ENCODE peak calls at places on chromosomes 2 and 18, in six cellular contexts. Z is foreskin fibroblast, H is tibial artery, P is GM23338, M is left lung, O is keratinocyte. G is an unnamed sample.

GRCh38 chr18:57062841-57063240 is 84.0 kb upstream of the BOD1L2 start:
- DNase-seq in Z (no peak), H (no peak), P (no peak), M (peak), O (no peak), G (no peak)

GRCh38 chr2:151560289-151560688 is 150.6 kb downstream of the RIF1 start:
- DNase-seq in Z (peak), H (no peak), P (no peak), M (no peak), O (no peak), G (no peak)

GRCh38 chr2:85887566-85888019 is 1.2 kb downstream of the ST3GAL5 start:
- DNase-seq in Z (peak), H (peak), P (no peak), M (peak), O (no peak), G (no peak)

GRCh38 chr18:59293317-59293716 is 20.1 kb upstream of the RAX start:
- DNase-seq in Z (no peak), H (no peak), P (no peak), M (no peak), O (no peak), G (no peak)

GRCh38 chr2:30359644-30360167 is 87.3 kb upstream of the LCLAT1 start:
- DNase-seq in Z (peak), H (peak), P (no peak), M (no peak), O (no peak), G (no peak)

GRCh38 chr2:47002480-47003381 is 87.1 kb upstream of the MCFD2 start:
- DNase-seq in Z (no peak), H (peak), P (peak), M (peak), O (no peak), G (no peak)

GRCh38 chr2:101688266-101688665 is 9.2 kb upstream of the MAP4K4 start:
- DNase-seq in Z (no peak), H (no peak), P (no peak), M (no peak), O (no peak), G (no peak)

GRCh38 chr2:69827796-69828540 is 1.5 kb upstream of the GMCL1 start:
- DNase-seq in Z (no peak), H (peak), P (no peak), M (no peak), O (no peak), G (no peak)

GRCh38 chr18:52499646-52500045 is 159.6 kb downstream of the DCC start:
- DNase-seq in Z (peak), H (no peak), P (no peak), M (no peak), O (no peak), G (no peak)

GRCh38 chr2:84152471-84152870 is 306.6 kb downstream of the SUCLG1 start:
- DNase-seq in Z (no peak), H (no peak), P (no peak), M (no peak), O (peak), G (no peak)

GRCh38 chr2:217370391-217370790 is 510.5 kb upstream of the TNP1 start:
- DNase-seq in Z (peak), H (no peak), P (no peak), M (no peak), O (peak), G (no peak)

GRCh38 chr18:21914739-21915319 is 174.2 kb downstream of the MIB1 start:
- DNase-seq in Z (peak), H (no peak), P (peak), M (no peak), O (no peak), G (no peak)

GRCh38 chr2:138503652-138504051 is 2.1 kb downstream of the SPOPL start:
- DNase-seq in Z (no peak), H (no peak), P (no peak), M (no peak), O (no peak), G (no peak)

GRCh38 chr2:138906549-138906948 is 126.4 kb upstream of the NXPH2 start:
- DNase-seq in Z (no peak), H (no peak), P (no peak), M (no peak), O (no peak), G (no peak)

GRCh38 chr18:63339920-63340484 is 20.4 kb upstream of the BCL2 start:
- DNase-seq in Z (no peak), H (no peak), P (peak), M (no peak), O (no peak), G (no peak)

GRCh38 chr2:97868986-97869721 is 126.6 kb downstream of the TMEM131 start:
- DNase-seq in Z (peak), H (no peak), P (peak), M (no peak), O (peak), G (no peak)

GRCh38 chr2:73272270-73272669 is 12.0 kb downstream of the FBXO41 start:
- DNase-seq in Z (no peak), H (no peak), P (no peak), M (no peak), O (no peak), G (no peak)

GRCh38 chr2:7692657-7693161 is 775.5 kb downstream of the RNF144A start:
- DNase-seq in Z (peak), H (peak), P (no peak), M (no peak), O (peak), G (no peak)

GRCh38 chr2:187054501-187055319 is 205.7 kb upstream of the ZSWIM2 start:
- DNase-seq in Z (no peak), H (no peak), P (peak), M (no peak), O (no peak), G (no peak)
- TF ChIP-seq CTCF in Z (no peak), H (no peak), P (peak), M (no peak), O (peak), G (no peak)

GRCh38 chr2:161557538-161557937 is 66.7 kb upstream of the SLC4A10 start:
- DNase-seq in Z (no peak), H (no peak), P (no peak), M (no peak), O (no peak), G (no peak)
- TF ChIP-seq CTCF in Z (no peak), H (no peak), P (no peak), M (no peak), O (no peak), G (no peak)

DNA sequence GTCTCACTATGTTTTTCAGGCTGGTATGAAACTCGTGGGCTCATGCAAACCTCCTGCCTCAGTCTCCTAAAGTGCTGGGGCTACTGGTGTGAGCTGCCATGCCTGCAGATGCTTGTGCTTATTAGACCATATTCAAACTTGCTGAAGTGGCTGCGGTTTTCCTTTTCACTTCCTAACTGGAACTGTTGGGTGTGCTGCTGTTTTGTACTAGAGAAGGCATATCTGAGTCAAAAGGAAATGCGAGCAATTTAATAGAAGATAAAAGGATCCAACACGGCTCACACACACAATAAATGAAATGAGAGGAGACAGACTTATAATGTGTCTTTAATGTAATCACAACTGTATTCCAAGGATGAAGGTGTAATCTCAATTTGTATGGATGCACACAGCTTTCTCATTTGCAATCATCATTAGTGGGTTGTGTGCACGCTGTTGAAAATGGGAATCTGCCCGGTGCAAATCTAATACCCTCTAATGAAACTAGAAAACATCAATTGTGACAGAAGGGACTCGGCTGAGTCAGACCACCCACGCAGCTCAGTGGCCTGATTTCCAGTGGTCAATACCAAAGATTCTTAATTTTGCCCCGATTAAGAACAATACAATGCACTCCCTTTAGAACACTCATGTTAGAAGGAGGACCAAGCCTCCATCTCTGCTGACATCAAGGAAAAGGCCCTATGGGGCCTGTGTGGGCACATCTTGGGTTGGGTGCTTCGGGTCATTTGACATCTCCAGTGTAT is 532.7 kb downstream of the TDRD15 start:
- DNase-seq in Z (no peak), H (no peak), P (no peak), M (no peak), O (no peak), G (no peak)
- TF ChIP-seq CTCF in Z (no peak), H (no peak), P (no peak), M (no peak), O (no peak), G (no peak)

DNA sequence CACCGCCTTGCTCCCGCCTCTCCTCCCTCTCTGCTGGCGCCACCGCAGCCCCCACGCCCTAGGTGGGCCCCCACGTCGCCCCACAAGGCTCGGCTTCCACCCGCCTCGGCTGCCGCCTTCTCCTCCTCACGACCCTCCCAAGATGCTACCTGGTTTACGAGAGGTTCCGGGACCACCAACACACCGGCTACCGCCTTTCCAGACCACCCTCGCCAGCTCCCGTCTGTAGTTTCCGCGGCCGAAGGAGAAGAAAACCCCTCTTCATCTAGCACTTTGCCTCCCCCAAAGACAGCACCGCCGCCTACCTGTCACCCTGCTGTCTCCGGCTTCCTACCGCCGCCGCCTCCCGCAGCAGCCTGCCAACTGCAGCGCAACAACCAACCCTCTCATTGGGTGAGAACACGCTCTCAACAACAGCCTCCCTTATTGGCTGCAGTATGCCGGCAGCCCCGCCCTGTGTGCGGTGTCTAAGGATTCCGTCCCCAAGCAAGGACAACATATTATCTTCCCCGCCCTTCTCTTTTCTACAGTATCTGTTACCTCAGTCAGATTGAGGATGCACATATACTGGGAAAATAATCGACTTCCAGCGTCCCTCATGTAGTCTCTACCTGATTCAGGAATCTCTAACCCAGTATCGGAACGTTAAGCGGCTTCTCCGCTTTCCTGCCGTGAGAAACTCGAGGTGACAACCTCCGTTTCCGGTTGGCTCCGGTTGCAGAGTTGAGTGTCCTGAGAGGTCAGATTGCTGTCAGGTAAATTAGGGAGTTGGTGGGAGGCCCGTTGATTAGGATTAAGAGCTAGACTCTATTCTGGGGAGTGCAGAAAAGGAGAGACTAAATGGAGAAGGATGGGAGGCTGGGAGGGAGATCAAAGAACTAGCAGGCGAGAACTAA is at the start of the genes HYCC2 and NDUFB3:
- DNase-seq in Z (peak), H (peak), P (peak), M (peak), O (peak), G (peak)
- TF ChIP-seq CTCF in Z (no peak), H (peak), P (no peak), M (peak), O (peak), G (peak)

DNA sequence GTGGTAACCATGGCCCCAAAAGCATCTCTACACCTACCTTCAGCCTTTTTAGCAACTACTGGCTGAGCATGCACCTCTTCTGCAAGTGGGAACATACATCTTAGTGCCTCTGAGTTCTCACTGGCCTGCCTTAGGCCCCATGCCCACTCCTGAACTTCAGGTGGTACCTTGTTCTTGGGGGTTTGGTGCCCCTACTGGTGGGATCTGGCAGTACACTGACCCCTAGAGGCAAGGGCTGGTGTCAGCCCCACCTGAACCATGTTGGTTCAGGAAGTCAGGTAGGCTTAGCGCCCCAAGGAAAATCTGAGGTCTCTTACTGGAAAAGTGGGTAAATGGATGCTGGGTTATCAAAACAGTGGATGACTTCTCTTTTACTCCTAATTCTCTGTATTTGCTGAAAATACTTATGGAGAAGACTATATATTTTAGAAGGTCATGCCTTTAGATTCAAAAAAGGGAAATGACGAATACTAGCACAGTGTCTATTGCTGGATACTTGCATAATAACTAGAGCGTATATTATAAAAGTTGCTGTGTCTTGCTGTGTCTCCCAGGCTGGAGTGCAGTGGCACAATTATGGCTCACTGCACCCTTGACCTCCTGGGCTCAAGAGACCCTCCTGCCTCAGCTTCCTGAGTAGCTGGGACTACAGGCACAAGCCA is 84.6 kb downstream of the RAB31 start:
- DNase-seq in Z (no peak), H (no peak), P (peak), M (no peak), O (no peak), G (no peak)
- TF ChIP-seq CTCF in Z (no peak), H (no peak), P (peak), M (peak), O (peak), G (peak)

GRCh38 chr2:12173271-12173942 is 427.0 kb downstream of the LPIN1 start:
- DNase-seq in Z (no peak), H (no peak), P (no peak), M (no peak), O (no peak), G (no peak)
- TF ChIP-seq CTCF in Z (peak), H (no peak), P (peak), M (no peak), O (peak), G (no peak)

DNA sequence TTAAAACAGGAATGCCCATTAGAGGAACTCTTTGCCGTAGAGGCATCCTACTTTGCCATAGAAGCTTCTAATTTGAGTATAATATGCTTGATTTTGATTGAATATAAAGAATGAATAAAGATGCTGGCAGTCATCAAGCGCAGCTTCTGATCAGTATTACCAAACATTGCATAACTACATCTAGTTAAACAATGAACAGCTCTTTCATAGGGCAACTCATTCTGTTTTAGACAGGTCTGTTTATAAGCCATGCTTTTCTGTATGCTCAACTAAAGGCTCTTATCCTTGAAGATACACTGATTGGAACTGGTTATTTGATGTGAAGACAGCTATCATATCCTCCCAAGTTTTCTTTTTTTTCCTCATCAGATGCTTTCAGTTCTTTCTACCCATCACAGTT is 122.6 kb upstream of the FAM117B start:
- DNase-seq in Z (no peak), H (no peak), P (no peak), M (no peak), O (no peak), G (no peak)
- TF ChIP-seq CTCF in Z (no peak), H (no peak), P (no peak), M (no peak), O (no peak), G (no peak)

GRCh38 chr2:121043827-121044222 is 241.2 kb downstream of the TFCP2L1 start:
- DNase-seq in Z (no peak), H (no peak), P (no peak), M (no peak), O (no peak), G (no peak)

GRCh38 chr2:121045245-121045644 is 239.8 kb downstream of the TFCP2L1 start:
- DNase-seq in Z (no peak), H (no peak), P (no peak), M (no peak), O (no peak), G (no peak)

GRCh38 chr2:121043061-121043826 is 241.8 kb downstream of the TFCP2L1 start:
- DNase-seq in Z (no peak), H (no peak), P (no peak), M (no peak), O (no peak), G (no peak)

GRCh38 chr2:121046335-121046734 is 238.7 kb downstream of the TFCP2L1 start:
- DNase-seq in Z (peak), H (no peak), P (no peak), M (no peak), O (no peak), G (no peak)

DNA sequence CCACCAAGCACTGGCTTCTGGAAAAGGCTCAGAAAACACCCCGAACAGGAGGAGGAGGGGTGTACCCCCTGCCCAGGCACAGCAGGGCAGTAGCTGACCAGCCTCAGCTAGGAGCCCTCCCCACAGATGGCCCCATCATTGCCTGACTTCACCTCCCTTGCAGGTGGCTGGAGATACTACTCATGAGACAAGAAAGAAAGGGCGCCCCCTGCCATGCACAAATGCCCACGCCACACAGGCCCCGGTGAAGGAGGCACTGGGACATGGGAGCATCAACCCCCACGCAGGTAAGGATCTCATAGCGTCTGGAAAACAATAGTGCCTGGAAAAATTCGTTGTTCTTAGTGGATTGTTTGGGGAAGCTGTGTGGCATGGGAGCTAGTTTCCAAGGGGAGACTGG is 240.6 kb downstream of the TFCP2L1 start:
- DNase-seq in Z (no peak), H (no peak), P (peak), M (no peak), O (no peak), G (no peak)
- TF ChIP-seq CTCF in Z (no peak), H (no peak), P (peak), M (no peak), O (peak), G (peak)

DNA sequence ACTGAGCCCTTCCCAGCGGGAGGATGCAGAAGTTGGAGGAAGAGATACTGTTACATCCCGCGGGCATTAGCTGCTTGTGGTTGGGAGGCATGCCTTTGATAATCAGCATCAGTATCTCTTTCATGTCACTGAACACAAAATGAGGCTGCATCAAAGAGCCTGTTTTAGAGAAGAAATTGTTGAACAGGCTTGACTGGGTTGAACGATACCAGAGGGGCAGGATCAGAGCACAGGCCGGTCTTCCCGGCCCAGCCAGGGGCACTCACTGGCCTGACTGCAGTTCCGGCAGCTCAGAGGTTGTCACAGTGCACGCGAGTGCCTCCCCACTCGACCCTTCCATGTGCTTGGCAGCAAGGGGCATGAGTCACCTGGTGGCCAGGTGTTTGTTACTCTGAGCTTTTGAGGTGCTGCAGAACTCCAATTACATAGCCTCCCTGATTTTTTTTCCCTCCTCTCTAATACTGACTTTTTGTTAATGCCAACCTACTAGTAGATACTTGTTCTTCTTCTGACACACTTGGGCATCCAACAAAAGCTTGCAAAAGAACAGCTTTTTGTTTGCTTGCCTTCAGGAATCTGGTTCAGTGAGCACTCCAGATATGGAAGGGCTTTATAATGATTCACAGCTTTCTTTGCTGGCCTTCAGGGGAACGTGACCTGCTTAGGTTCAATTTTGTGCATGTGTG is 121.6 kb downstream of the VAPA start:
- DNase-seq in Z (no peak), H (no peak), P (no peak), M (peak), O (peak), G (no peak)
- TF ChIP-seq CTCF in Z (no peak), H (no peak), P (no peak), M (no peak), O (no peak), G (no peak)

G was measured in type B pancreatic cell.